ENCODE peak calls at places on chromosome 2, in six cellular contexts. P is SK-N-SH, M is HepG2, V is K562, Z is GM12878, I is H1. S is an unnamed sample. For H3K27me3, the result is how much of the 10 kb centered on the place peaks cover.

GRCh38 chr2:96138146-96139145 is at the start of gene ASTL:
- DNase-seq in P (peak), M (peak), V (peak), Z (no peak), I (peak), S (no peak)

GRCh38 chr2:128311755-128312341 is 6.8 kb downstream of the HS6ST1 start:
- DNase-seq in P (peak), M (no peak), V (no peak), Z (no peak), I (no peak), S (no peak)

GRCh38 chr2:164903214-164903613 is 52.1 kb downstream of the SLC38A11 start:
- DNase-seq in P (no peak), M (no peak), V (no peak), Z (no peak), I (no peak), S (no peak)

GRCh38 chr2:169464508-169465386 is 14.5 kb upstream of the BBS5 start:
- DNase-seq in P (no peak), M (no peak), V (peak), Z (no peak), I (no peak), S (no peak)

GRCh38 chr2:62529758-62530157 is 23.8 kb upstream of the TMEM17 start:
- DNase-seq in P (no peak), M (no peak), V (no peak), Z (no peak), I (no peak), S (no peak)

GRCh38 chr2:237434916-237435315 is 21.0 kb upstream of the COL6A3 start:
- DNase-seq in P (no peak), M (no peak), V (peak), Z (no peak), I (no peak), S (no peak)

GRCh38 chr2:57549642-57550102 is 496.9 kb upstream of the VRK2 start:
- DNase-seq in P (no peak), M (no peak), V (no peak), Z (peak), I (no peak), S (peak)

GRCh38 chr2:43083710-43084698 is 142.4 kb downstream of the ZFP36L2 start:
- DNase-seq in P (peak), M (no peak), V (peak), Z (no peak), I (no peak), S (peak)

GRCh38 chr2:190123956-190124355 is 61.4 kb upstream of the MSTN start:
- DNase-seq in P (no peak), M (no peak), V (no peak), Z (no peak), I (no peak), S (no peak)

GRCh38 chr2:152555048-152555447 is 162.2 kb downstream of the PRPF40A start:
- DNase-seq in P (no peak), M (no peak), V (no peak), Z (no peak), I (no peak), S (no peak)

GRCh38 chr2:188032786-188033185 is 258.9 kb upstream of the GULP1 start:
- DNase-seq in P (no peak), M (no peak), V (no peak), Z (no peak), I (no peak), S (no peak)
- TF ChIP-seq GABPA in P (no peak), M (no peak), V (no peak), Z (no peak), I (no peak), S (no peak)

GRCh38 chr2:27306657-27307544 is 1.3 kb downstream of the UCN start:
- DNase-seq in P (peak), M (no peak), V (no peak), Z (no peak), I (no peak), S (no peak)

GRCh38 chr2:27306136-27306535 is 2.1 kb downstream of the UCN start:
- DNase-seq in P (no peak), M (no peak), V (no peak), Z (no peak), I (no peak), S (no peak)

GRCh38 chr2:27305516-27305915 is 2.7 kb downstream of the UCN start:
- DNase-seq in P (no peak), M (no peak), V (no peak), Z (no peak), I (no peak), S (no peak)

GRCh38 chr2:27304488-27305240 is 3.6 kb downstream of the UCN start:
- DNase-seq in P (no peak), M (no peak), V (no peak), Z (no peak), I (no peak), S (no peak)

GRCh38 chr2:27303093-27304025 is 4.9 kb downstream of the UCN start:
- DNase-seq in P (peak), M (peak), V (peak), Z (no peak), I (no peak), S (peak)
- H3K27me3 ChIP-seq in P (under half), M (under half), V (under half), Z (under half), I (under half), S (under half)

DNA sequence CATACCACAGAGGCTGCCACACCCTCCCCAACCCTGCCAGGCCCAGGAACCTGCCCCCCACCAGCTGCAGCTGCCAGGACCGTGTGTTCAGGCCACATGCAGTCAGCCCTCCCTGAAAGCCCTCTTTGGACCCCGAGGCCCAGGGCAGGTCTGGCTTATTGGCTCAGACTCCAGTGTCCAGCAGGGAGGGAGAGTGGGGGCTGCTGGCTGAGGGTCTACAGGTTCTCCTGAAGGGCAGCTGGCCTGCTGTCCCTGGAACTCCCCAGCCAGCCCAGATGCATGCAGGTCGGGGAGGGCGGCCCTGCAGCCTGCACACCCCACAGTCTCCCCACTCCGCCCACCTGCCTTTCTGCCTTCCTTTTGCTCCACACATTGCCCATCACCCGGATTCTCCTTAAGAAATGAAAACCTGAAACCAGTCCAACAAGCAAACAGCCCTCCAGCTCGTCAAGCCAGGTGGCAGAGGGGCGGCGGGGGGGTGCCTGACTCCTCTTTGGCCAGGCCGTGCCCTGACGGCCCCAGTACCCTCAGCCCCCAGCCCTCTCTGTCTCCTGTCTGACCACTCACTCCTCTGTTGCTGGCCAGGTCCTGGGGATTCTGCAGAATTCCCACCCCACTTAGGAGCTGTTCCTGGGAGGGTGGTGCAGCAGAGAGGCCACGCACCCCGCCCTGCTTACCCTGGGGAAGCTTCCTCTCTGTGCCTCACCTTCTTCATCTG is 18.0 kb downstream of the GPR35 start:
- DNase-seq in P (peak), M (no peak), V (no peak), Z (no peak), I (no peak), S (no peak)
- TF ChIP-seq GABPA in P (no peak), M (no peak), V (no peak), Z (no peak), I (no peak), S (no peak)

GRCh38 chr2:174344716-174345472 is 10.1 kb downstream of the SP9 start:
- DNase-seq in P (no peak), M (peak), V (no peak), Z (no peak), I (no peak), S (no peak)
- H3K27me3 ChIP-seq in P (under half), M (under half), V (under half), Z (under half), I (half or more), S (under half)

DNA sequence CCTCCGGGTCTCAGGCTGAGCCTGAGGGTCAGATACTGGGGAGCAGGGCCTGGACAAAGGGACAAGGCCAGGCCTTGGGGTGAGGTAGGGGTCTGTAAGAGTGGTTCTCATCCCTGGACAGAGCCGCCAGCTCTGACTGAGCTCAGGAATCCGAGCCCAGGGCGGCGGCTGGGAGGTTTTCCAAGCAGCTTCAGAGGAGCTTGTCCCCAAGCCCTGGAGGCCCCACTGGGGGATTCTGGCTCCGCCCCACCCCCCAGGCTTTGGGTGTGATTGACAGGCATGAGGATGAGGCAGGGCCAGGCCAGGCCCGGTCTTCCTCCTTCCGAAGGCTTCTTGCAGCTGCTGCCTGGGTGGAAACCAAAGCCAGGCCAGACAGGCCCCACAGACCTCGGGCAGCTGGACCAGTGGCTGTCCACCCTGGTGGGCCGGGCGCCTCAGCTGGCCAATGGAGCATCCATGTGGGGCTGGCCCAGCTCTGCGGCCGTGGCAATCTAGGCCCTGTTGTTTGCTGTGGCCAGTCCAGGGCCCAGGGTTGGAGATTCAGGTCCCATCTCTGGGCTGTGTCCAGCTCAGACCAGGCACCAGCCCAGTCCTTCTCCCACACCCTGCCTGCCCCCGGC is 23.1 kb upstream of the GPC1 start:
- DNase-seq in P (no peak), M (no peak), V (no peak), Z (no peak), I (no peak), S (no peak)
- TF ChIP-seq GABPA in P (no peak), M (no peak), V (no peak), Z (no peak), I (no peak), S (no peak)

GRCh38 chr2:218859994-218860831 is 608 bp downstream of the WNT6 start:
- DNase-seq in P (no peak), M (no peak), V (no peak), Z (no peak), I (no peak), S (no peak)
- H3K27me3 ChIP-seq in P (under half), M (half or more), V (under half), Z (under half), I (half or more), S (half or more)

DNA sequence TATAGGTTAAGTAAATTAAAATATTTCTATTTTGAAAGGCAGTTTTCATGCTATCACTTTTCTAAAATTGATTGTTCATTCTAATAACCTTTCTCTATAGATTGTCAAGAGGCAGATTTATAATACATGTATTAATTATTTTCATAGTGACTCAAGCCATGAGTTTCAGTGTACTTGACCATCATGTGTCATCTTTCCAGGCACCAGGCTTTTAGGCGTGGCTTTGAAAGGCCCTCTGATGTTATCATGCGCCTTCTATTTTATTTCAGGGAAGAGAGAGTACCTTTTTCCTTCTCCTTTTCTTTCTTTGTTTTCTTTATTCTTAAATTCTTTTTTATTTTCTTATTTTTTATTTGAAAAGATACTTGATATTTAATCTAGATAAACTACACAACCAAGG is 128.3 kb upstream of the ETAA1 start:
- DNase-seq in P (no peak), M (no peak), V (no peak), Z (no peak), I (no peak), S (no peak)
- TF ChIP-seq GABPA in P (no peak), M (no peak), V (no peak), Z (no peak), I (no peak), S (no peak)

GRCh38 chr2:111896576-111896975 is 1.8 kb upstream of the MERTK start:
- DNase-seq in P (no peak), M (no peak), V (no peak), Z (no peak), I (no peak), S (no peak)

GRCh38 chr2:111896007-111896406 is 2.4 kb upstream of the MERTK start:
- DNase-seq in P (no peak), M (no peak), V (peak), Z (no peak), I (no peak), S (no peak)

GRCh38 chr2:111897630-111897923 is 830 bp upstream of the MERTK start:
- DNase-seq in P (no peak), M (no peak), V (no peak), Z (no peak), I (no peak), S (no peak)

GRCh38 chr2:111898703-111899514 is 502 bp downstream of the MERTK start:
- DNase-seq in P (no peak), M (no peak), V (peak), Z (no peak), I (no peak), S (no peak)

DNA sequence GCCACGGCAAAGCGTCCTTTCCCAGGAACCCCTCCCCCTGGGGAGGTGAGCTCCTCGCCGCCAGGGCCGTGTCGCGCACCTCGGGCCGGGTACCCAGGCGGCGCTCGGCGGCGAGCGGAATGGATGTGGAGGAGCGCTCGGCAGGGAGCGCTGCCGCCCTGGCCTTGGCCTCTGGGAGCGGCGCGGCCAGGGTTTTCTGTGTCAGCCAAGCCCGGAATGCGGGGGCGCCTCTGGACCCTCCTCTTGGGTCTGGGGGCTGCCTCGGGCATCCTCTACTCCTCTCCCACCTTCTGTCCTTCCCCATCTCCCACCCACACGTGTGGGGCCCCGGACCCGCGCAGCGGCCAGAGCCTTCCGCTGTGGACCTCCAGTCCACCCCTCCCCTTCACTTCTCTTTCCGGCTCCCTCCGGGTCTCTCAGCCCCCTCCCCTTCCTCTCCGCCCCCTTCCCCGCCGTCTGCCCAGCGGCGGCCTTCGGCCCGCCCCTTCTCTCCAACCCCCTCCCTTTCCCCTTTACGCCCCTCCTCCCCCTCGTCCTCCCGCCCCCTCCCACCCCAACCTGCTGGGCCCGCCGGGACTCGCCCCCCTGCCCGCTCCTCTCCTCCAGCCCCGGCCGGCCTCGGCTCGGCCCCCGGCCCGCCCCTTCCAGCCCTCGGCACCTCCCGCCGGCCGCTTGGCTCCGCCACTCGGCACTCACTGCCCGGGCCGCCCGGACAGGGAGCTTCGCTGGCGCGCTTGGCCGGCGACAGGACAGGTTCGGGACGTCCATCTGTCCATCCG is at the start of gene MERTK:
- DNase-seq in P (peak), M (peak), V (peak), Z (no peak), I (peak), S (peak)
- H3K27me3 ChIP-seq in P (under half), M (under half), V (under half), Z (under half), I (under half), S (under half)

S was measured in HL-60.